ENCODE peak calls at places on chromosomes 1 and 21, in four cellular contexts. One of them, this sample, is unnamed.

GRCh38 chr1:234768569-234769283 is 158.7 kb upstream of the IRF2BP2 start:
- DNase-seq in K562: no peak
- DNase-seq in heart left ventricle: no peak
- DNase-seq in IMR-90: no peak
- DNase-seq in this sample: no peak

GRCh38 chr1:93798301-93798700 is 80.7 kb downstream of the DNTTIP2 start:
- DNase-seq in K562: no peak
- DNase-seq in heart left ventricle: no peak
- DNase-seq in IMR-90: peak; percentile 89
- DNase-seq in this sample: no peak

GRCh38 chr1:225881081-225882007 is 836 bp downstream of the TMEM63A start:
- DNase-seq in K562: peak; percentile 88
- DNase-seq in heart left ventricle: peak; percentile 73
- DNase-seq in IMR-90: peak; percentile 60
- DNase-seq in this sample: no peak

GRCh38 chr1:63949965-63950364 is 176.1 kb downstream of the ROR1 start:
- DNase-seq in K562: no peak
- DNase-seq in heart left ventricle: no peak
- DNase-seq in IMR-90: no peak
- DNase-seq in this sample: no peak

GRCh38 chr1:234230414-234230862 is 142.8 kb upstream of the COA6 start:
- DNase-seq in K562: no peak
- DNase-seq in heart left ventricle: no peak
- DNase-seq in IMR-90: no peak
- DNase-seq in this sample: no peak

GRCh38 chr21:29318354-29318753 is 19.6 kb downstream of the BACH1 start:
- DNase-seq in K562: no peak
- DNase-seq in heart left ventricle: no peak
- DNase-seq in IMR-90: peak; percentile 52
- DNase-seq in this sample: no peak

GRCh38 chr1:23930861-23931471 is 17.8 kb upstream of the CNR2 start:
- DNase-seq in K562: no peak
- DNase-seq in heart left ventricle: no peak
- DNase-seq in IMR-90: peak; percentile 59
- DNase-seq in this sample: no peak

GRCh38 chr1:178726545-178726944 is 1.5 kb downstream of the RALGPS2 start:
- DNase-seq in K562: no peak
- DNase-seq in heart left ventricle: no peak
- DNase-seq in IMR-90: no peak
- DNase-seq in this sample: no peak

GRCh38 chr1:234897365-234897699 is 231.3 kb downstream of the TOMM20 start:
- DNase-seq in K562: no peak
- DNase-seq in heart left ventricle: no peak
- DNase-seq in IMR-90: no peak
- DNase-seq in this sample: no peak

GRCh38 chr1:112866151-112866550 is 89.8 kb downstream of the SLC16A1 start:
- DNase-seq in K562: no peak
- DNase-seq in heart left ventricle: no peak
- DNase-seq in IMR-90: peak; percentile 82
- DNase-seq in this sample: no peak

GRCh38 chr1:12296623-12297022 is 66.8 kb downstream of the VPS13D start:
- DNase-seq in K562: no peak
- DNase-seq in heart left ventricle: no peak
- DNase-seq in IMR-90: peak; percentile 89
- DNase-seq in this sample: no peak

GRCh38 chr1:31637915-31638673 is 6.6 kb downstream of the PEF1 start:
- DNase-seq in K562: no peak
- DNase-seq in heart left ventricle: no peak
- DNase-seq in IMR-90: no peak
- DNase-seq in this sample: no peak

GRCh38 chr1:31640964-31641363 is 3.7 kb downstream of the PEF1 start:
- DNase-seq in K562: no peak
- DNase-seq in heart left ventricle: no peak
- DNase-seq in IMR-90: no peak
- DNase-seq in this sample: no peak

GRCh38 chr1:31640179-31640578 is 4.5 kb downstream of the PEF1 start:
- DNase-seq in K562: no peak
- DNase-seq in heart left ventricle: no peak
- DNase-seq in IMR-90: no peak
- DNase-seq in this sample: no peak

GRCh38 chr1:31642366-31642765 is 2.3 kb downstream of the PEF1 start:
- DNase-seq in K562: no peak
- DNase-seq in heart left ventricle: no peak
- DNase-seq in IMR-90: no peak
- DNase-seq in this sample: no peak

DNA sequence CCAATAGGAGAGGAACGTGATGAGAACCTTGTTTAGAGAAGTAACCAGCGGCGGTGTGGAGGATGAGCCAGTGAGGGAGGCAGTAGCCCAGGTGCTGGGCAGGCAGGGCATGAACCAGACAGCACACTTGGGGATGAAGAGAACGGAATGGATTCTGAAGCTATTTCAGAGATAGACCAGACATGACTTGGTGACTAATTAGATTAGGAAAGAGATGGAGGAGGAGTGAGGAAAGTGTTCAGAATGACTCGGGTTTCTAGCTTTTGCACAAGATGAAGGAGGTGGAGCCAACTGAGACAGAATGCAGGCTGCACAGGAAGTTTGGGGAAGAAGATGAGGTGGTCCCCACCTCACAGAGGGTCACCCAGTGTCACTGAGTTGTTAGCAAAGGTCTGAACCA is 5.1 kb downstream of the PEF1 start:
- DNase-seq in K562: no peak
- DNase-seq in heart left ventricle: no peak
- DNase-seq in IMR-90: peak; percentile 78
- DNase-seq in this sample: no peak
- H3K36me3 ChIP-seq in K562: peaks cover 8% of the 10 kb centered on the region
- H3K36me3 ChIP-seq in heart left ventricle: peaks cover 8% of the 10 kb centered on the region
- H3K36me3 ChIP-seq in IMR-90: no peaks in the 10 kb centered on the region
- H3K36me3 ChIP-seq in this sample: no peaks in the 10 kb centered on the region

GRCh38 chr1:151888972-151889570 is 20.2 kb downstream of the THEM4 start:
- DNase-seq in K562: no peak
- DNase-seq in heart left ventricle: no peak
- DNase-seq in IMR-90: no peak
- DNase-seq in this sample: no peak
- TF ChIP-seq CTCF in K562: no peak
- TF ChIP-seq CTCF in heart left ventricle: peak; percentile 38
- TF ChIP-seq CTCF in IMR-90: peak; percentile 45
- TF ChIP-seq CTCF in this sample: peak; percentile 42

GRCh38 chr21:39348040-39348354 is 891 bp downstream of the HMGN1 start:
- DNase-seq in K562: no peak
- DNase-seq in heart left ventricle: no peak
- DNase-seq in IMR-90: no peak
- DNase-seq in this sample: no peak

GRCh38 chr21:39349211-39350093 is 564 bp upstream of the HMGN1 start:
- DNase-seq in K562: peak; percentile 100
- DNase-seq in heart left ventricle: peak; percentile 96
- DNase-seq in IMR-90: peak; percentile 90
- DNase-seq in this sample: peak; percentile 97

GRCh38 chr21:39350094-39351006 is 1.5 kb upstream of the HMGN1 start:
- DNase-seq in K562: peak; percentile 46
- DNase-seq in heart left ventricle: no peak
- DNase-seq in IMR-90: no peak
- DNase-seq in this sample: no peak

GRCh38 chr21:39347537-39347936 is 1.4 kb downstream of the HMGN1 start:
- DNase-seq in K562: peak; percentile 42
- DNase-seq in heart left ventricle: no peak
- DNase-seq in IMR-90: no peak
- DNase-seq in this sample: no peak

DNA sequence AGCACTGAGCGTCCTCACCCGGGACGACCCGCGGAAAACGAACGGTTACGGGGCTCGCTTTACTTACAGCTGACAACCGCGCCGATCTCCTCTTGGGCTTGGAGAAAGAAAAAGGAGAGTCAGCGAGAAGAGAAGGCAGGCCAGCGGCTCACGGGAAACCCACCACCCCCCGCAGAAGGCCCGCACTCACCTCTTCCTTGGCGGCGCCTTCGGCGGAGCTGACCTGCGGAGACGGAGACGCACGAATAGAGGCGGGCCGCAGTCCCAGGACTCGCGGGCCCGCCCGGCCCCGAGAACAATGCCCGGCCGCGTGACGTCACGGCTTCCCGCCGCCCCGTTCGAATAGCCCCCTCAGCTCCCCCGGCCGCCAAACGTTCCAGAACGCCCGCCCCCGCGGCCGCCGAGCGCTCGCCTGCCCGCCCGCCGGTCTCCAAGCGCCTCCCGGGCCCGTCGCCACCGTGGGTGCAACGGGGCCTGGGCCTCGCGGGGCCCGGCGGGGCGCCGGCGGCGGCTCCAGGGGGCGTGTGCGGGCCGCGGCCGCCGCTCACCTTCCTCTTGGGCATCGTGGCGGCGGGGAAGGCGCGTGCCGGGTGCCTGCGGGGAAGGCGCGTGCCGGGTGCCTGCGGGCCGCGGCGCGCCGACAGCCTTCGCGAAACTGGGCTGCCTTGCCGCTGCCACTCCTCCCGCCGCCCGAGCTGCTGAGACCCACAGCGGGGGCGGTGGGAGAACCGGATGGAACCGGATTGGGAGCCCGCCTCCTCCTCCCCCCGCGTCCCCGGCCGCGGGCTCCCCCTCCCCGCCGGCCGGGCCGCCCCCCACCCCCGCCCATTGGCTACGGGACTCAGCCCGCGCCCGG is at the start of gene HMGN1:
- DNase-seq in K562: peak; percentile 97
- DNase-seq in heart left ventricle: peak; percentile 88
- DNase-seq in IMR-90: peak; percentile 86
- DNase-seq in this sample: peak; percentile 90
- TF ChIP-seq POLR2A in K562: peak; percentile 60
- TF ChIP-seq POLR2A in heart left ventricle: no peak
- TF ChIP-seq POLR2A in IMR-90: peak; percentile 85
- TF ChIP-seq POLR2A in this sample: peak; percentile 83

DNA sequence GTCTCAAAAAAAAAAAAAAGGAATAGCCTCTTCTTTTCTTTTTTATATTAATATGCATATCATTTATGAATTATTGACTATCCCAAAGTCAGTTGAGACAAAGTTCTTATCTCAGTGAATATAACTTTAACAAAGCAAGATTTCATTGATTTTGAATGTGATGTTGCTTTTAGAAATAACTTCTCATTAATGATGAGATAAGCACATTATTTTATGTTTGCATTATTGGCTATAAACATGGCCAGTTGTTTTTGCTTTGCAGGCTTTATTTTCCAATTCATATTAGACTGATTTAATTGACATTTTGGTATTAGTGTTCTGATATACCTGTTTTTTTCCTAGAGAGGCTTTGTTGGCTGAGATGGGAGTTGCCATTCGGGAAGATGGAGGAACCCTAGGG is 81.3 kb downstream of the KIF1B start:
- DNase-seq in K562: no peak
- DNase-seq in heart left ventricle: no peak
- DNase-seq in IMR-90: no peak
- DNase-seq in this sample: no peak
- H3K36me3 ChIP-seq in K562: peaks cover 11% of the 10 kb centered on the region
- H3K36me3 ChIP-seq in heart left ventricle: peaks cover 96% of the 10 kb centered on the region
- H3K36me3 ChIP-seq in IMR-90: peaks cover 24% of the 10 kb centered on the region
- H3K36me3 ChIP-seq in this sample: peaks cover 13% of the 10 kb centered on the region

GRCh38 chr1:18322353-18323032 is 158.2 kb upstream of the KLHDC7A start:
- DNase-seq in K562: peak; percentile 31
- DNase-seq in heart left ventricle: no peak
- DNase-seq in IMR-90: no peak
- DNase-seq in this sample: no peak
- TF ChIP-seq CTCF in K562: peak; percentile 69
- TF ChIP-seq CTCF in heart left ventricle: no peak
- TF ChIP-seq CTCF in IMR-90: no peak
- TF ChIP-seq CTCF in this sample: peak; percentile 27

This sample was measured in right lobe of liver.